ENCODE peak calls at places on chromosomes 2 and 18, in seven cellular contexts. X is kidney glomerular epithelial cell; U is lower leg skin; E is MV-4-11; Z is neural crest cell; A is AG08396; V is activated CD8-positive, alpha-beta memory T cell treated with anti-CD3 and anti-CD28 coated beads for 4 hours. L is an unnamed sample.

GRCh38 chr18:54392621-54393023 is 34.9 kb downstream of the C18orf54 start:
- DNase-seq in V (no peak), A (peak), U (no peak), E (peak), Z (no peak), X (peak), L (peak)

GRCh38 chr18:44569391-44570055 is 111.2 kb upstream of the SETBP1 start:
- DNase-seq in E (no peak), X (no peak), V (no peak), Z (no peak), U (no peak), A (no peak), L (no peak)

GRCh38 chr2:58032016-58032750 is 14.4 kb upstream of the VRK2 start:
- DNase-seq in U (no peak), E (peak), X (no peak), A (no peak), V (no peak), Z (no peak), L (no peak)

GRCh38 chr2:239959059-239959971 is 65.8 kb downstream of the NDUFA10 start:
- DNase-seq in A (peak), X (no peak), E (no peak), U (no peak), Z (no peak), V (no peak), L (no peak)

GRCh38 chr18:28767781-28768211 is 590.9 kb upstream of the CDH2 start:
- DNase-seq in A (no peak), E (no peak), U (no peak), Z (no peak), V (no peak), X (peak), L (peak)

GRCh38 chr2:42969231-42970150 is 177.1 kb upstream of the HAAO start:
- DNase-seq in U (no peak), A (peak), Z (no peak), V (no peak), X (peak), E (no peak), L (peak)

GRCh38 chr2:88764850-88765153 is 73.3 kb downstream of the RPIA start:
- DNase-seq in Z (no peak), X (no peak), E (no peak), V (no peak), A (no peak), U (no peak), L (no peak)

GRCh38 chr18:12989397-12990127 is 1.6 kb upstream of the CEP192 start:
- DNase-seq in E (no peak), Z (no peak), V (no peak), A (no peak), X (no peak), U (no peak), L (no peak)

GRCh38 chr2:152472524-152472923 is 137.6 kb downstream of the FMNL2 start:
- DNase-seq in U (peak), Z (no peak), A (no peak), V (no peak), X (no peak), E (no peak), L (no peak)

L was measured in stromal cell of bone marrow.